ENCODE peak calls at places on chromosomes 13 and 19, in seven cellular contexts. D, V, R, Q, N, E and K are unnamed samples.

GRCh38 chr19:20365146-20365545 is 198.1 kb downstream of the ZNF486 start:
- DNase-seq in V (no peak), E (no peak), Q (no peak), D (no peak), N (no peak), R (no peak), K (no peak)

GRCh38 chr19:7373862-7374261 is 25.1 kb downstream of the ARHGEF18 start:
- DNase-seq in D (no peak), N (no peak), R (peak), Q (no peak), V (no peak), E (no peak), K (no peak)

GRCh38 chr13:76879211-76879875 is 6.9 kb downstream of the KCTD12 start:
- DNase-seq in E (peak), R (peak), N (peak), Q (peak), V (peak), D (no peak), K (peak)

GRCh38 chr13:98462241-98462882 is 114.5 kb downstream of the STK24 start:
- DNase-seq in Q (peak), R (no peak), V (no peak), D (no peak), E (no peak), N (no peak), K (no peak)

GRCh38 chr13:34913040-34913439 is 29.0 kb upstream of the NBEA start:
- DNase-seq in D (peak), V (no peak), E (no peak), Q (no peak), N (no peak), R (no peak), K (peak)

GRCh38 chr13:98961204-98962105 is 16.4 kb downstream of the DOCK9 start:
- DNase-seq in N (no peak), V (no peak), R (no peak), Q (no peak), E (no peak), D (no peak), K (no peak)

GRCh38 chr13:64551755-64552154 is 2678.4 kb downstream of the PCDH9 start:
- DNase-seq in R (no peak), Q (no peak), D (peak), V (no peak), N (no peak), E (no peak), K (no peak)

GRCh38 chr19:10416380-10417257 is 3.7 kb upstream of the PDE4A start:
- DNase-seq in E (peak), Q (peak), V (peak), R (peak), N (peak), D (peak), K (peak)

GRCh38 chr13:111789011-111789410 is 277.9 kb upstream of the SOX1 start:
- DNase-seq in N (no peak), Q (no peak), V (no peak), R (no peak), E (no peak), D (no peak), K (no peak)

GRCh38 chr19:34667349-34668076 is 9.4 kb downstream of the SCGB2B2 start:
- DNase-seq in Q (no peak), V (no peak), R (peak), D (peak), N (no peak), E (no peak), K (no peak)

GRCh38 chr13:111602874-111603273 is 282.4 kb downstream of the TEX29 start:
- DNase-seq in E (no peak), D (no peak), R (no peak), Q (no peak), V (no peak), N (no peak), K (no peak)

GRCh38 chr19:46668662-46669061 is 7.7 kb upstream of the DACT3 start:
- DNase-seq in R (no peak), D (no peak), Q (no peak), V (no peak), N (no peak), E (no peak), K (no peak)

GRCh38 chr13:92175330-92175729 is 776.9 kb downstream of the GPC5 start:
- DNase-seq in N (no peak), R (no peak), D (peak), V (peak), Q (no peak), E (no peak), K (peak)

GRCh38 chr19:19261350-19262189 is 11.5 kb downstream of the TM6SF2 start:
- DNase-seq in N (no peak), E (no peak), V (no peak), Q (no peak), R (no peak), D (no peak), K (peak)

GRCh38 chr13:113097651-113098050 is 7.9 kb upstream of the F7 start:
- DNase-seq in E (no peak), R (no peak), Q (no peak), N (no peak), D (no peak), V (no peak), K (no peak)

GRCh38 chr13:97948041-97948440 is 5.4 kb upstream of the IPO5 start:
- DNase-seq in V (no peak), D (no peak), E (no peak), R (no peak), Q (no peak), N (no peak), K (no peak)

GRCh38 chr19:58356236-58356970 is 3.1 kb upstream of the A1BG start:
- DNase-seq in R (no peak), N (peak), D (no peak), V (no peak), E (peak), Q (peak), K (peak)

GRCh38 chr19:49368711-49369358 is 5.2 kb downstream of the DKKL1 start:
- DNase-seq in E (no peak), N (no peak), V (no peak), R (no peak), D (no peak), Q (no peak), K (no peak)

GRCh38 chr13:113349491-113349890 is 14.4 kb downstream of the GRTP1 start:
- DNase-seq in V (no peak), N (no peak), E (no peak), R (no peak), D (no peak), Q (no peak), K (no peak)

GRCh38 chr13:93624371-93624777 is 397.8 kb downstream of the GPC6 start:
- DNase-seq in E (no peak), N (no peak), R (no peak), V (no peak), D (no peak), Q (no peak), K (no peak)

GRCh38 chr13:105774739-105775460 is 760.6 kb downstream of the EFNB2 start:
- DNase-seq in V (no peak), R (peak), D (no peak), Q (no peak), E (no peak), N (no peak), K (peak)